ENCODE peak calls at places on chromosomes 12 and 14, in nine cellular contexts. M is H1, H is K562, F is stomach, A is transverse colon, G is A549, Y is tibial nerve, E is HepG2, K is ovary. Z is an unnamed sample.

GRCh38 chr14:59123975-59124374 is 64.5 kb upstream of the DAAM1 start:
- DNase-seq in M (no peak), H (no peak), F (no peak), A (no peak), G (peak), Y (no peak), E (no peak), K (no peak), Z (no peak)

GRCh38 chr14:54000341-54000811 is 43.8 kb upstream of the BMP4 start:
- DNase-seq in M (no peak), H (no peak), F (no peak), A (no peak), G (peak), Y (no peak), E (no peak), K (no peak), Z (no peak)

GRCh38 chr12:123085730-123086487 is 65.0 kb downstream of the PITPNM2 start:
- DNase-seq in M (no peak), H (no peak), F (peak), A (peak), G (peak), Y (no peak), E (peak), K (no peak), Z (peak)

GRCh38 chr12:19035552-19035951 is 94.0 kb upstream of the PLEKHA5 start:
- DNase-seq in M (no peak), H (no peak), F (no peak), A (no peak), G (no peak), Y (no peak), E (no peak), K (no peak), Z (no peak)

GRCh38 chr14:56581041-56581727 is 1.6 kb downstream of the TMEM260 start:
- DNase-seq in M (no peak), H (no peak), F (no peak), A (no peak), G (no peak), Y (no peak), E (no peak), K (no peak), Z (no peak)

GRCh38 chr14:103008768-103009342 is 48.5 kb downstream of the CDC42BPB start:
- DNase-seq in M (no peak), H (no peak), F (peak), A (no peak), G (no peak), Y (no peak), E (no peak), K (no peak), Z (no peak)

GRCh38 chr12:31728289-31728916 is 418 bp downstream of the AMN1 start:
- DNase-seq in M (peak), H (peak), F (peak), A (peak), G (peak), Y (no peak), E (no peak), K (peak), Z (peak)

GRCh38 chr12:85693093-85693665 is 143.0 kb downstream of the RASSF9 start:
- DNase-seq in M (no peak), H (no peak), F (no peak), A (no peak), G (no peak), Y (no peak), E (no peak), K (no peak), Z (no peak)

GRCh38 chr14:56137842-56138241 is 19.6 kb downstream of the PELI2 start:
- DNase-seq in M (peak), H (no peak), F (no peak), A (no peak), G (no peak), Y (no peak), E (no peak), K (no peak), Z (peak)

GRCh38 chr14:65222434-65222833 is 120.1 kb upstream of the MAX start:
- DNase-seq in M (peak), H (peak), F (peak), A (peak), G (peak), Y (no peak), E (no peak), K (peak), Z (no peak)

GRCh38 chr12:127881371-127882140 is 385.4 kb upstream of the TMEM132C start:
- DNase-seq in M (no peak), H (no peak), F (no peak), A (no peak), G (no peak), Y (no peak), E (no peak), K (no peak), Z (no peak)

GRCh38 chr12:27201169-27201568 is 42.9 kb upstream of the STK38L start:
- DNase-seq in M (no peak), H (no peak), F (no peak), A (no peak), G (no peak), Y (no peak), E (no peak), K (no peak), Z (no peak)
- TF ChIP-seq EP300 in M (no peak), H (no peak), F (no peak), A (no peak), G (no peak), Y (no peak), E (no peak), K (no peak), Z (no peak)

DNA sequence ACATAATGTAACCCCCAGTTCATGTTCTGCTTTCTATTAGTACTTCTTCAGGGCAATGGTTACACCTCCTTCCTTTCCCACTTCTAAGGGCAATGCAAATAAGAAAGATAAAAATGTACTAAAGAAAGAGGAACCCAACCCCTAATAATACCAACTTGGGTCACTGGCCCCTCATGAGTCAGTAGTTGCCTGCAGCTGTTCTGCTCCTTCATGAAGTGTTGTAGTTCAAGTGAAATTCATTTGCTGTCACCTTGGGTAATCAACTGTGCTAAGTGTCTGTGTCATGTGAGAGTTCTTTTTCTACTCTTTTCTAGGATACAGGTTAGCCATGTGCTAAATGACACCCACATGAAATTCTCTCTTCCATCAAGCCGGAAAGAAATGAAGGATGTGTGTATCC is 91.8 kb downstream of the PLXNC1 start:
- DNase-seq in M (no peak), H (no peak), F (no peak), A (peak), G (no peak), Y (no peak), E (no peak), K (no peak), Z (no peak)
- TF ChIP-seq POLR2A in M (no peak), H (no peak), F (no peak), A (no peak), G (no peak), Y (no peak), E (no peak), K (no peak), Z (no peak)

GRCh38 chr12:52380271-52380694 is 5.2 kb downstream of the KRT84 start:
- DNase-seq in M (peak), H (no peak), F (peak), A (peak), G (peak), Y (no peak), E (no peak), K (no peak), Z (peak)
- TF ChIP-seq CTCF in M (peak), H (peak), F (no peak), A (peak), G (peak), Y (peak), E (peak), K (no peak), Z (peak)

GRCh38 chr14:44979273-44979672 is 17.3 kb downstream of the TOGARAM1 start:
- DNase-seq in M (no peak), H (no peak), F (no peak), A (no peak), G (no peak), Y (no peak), E (no peak), K (no peak), Z (no peak)

GRCh38 chr14:44981198-44981597 is 19.2 kb downstream of the TOGARAM1 start:
- DNase-seq in M (no peak), H (no peak), F (no peak), A (no peak), G (no peak), Y (no peak), E (no peak), K (no peak), Z (no peak)

GRCh38 chr14:44982594-44982993 is 20.6 kb downstream of the TOGARAM1 start:
- DNase-seq in M (no peak), H (no peak), F (no peak), A (no peak), G (no peak), Y (no peak), E (no peak), K (no peak), Z (no peak)

DNA sequence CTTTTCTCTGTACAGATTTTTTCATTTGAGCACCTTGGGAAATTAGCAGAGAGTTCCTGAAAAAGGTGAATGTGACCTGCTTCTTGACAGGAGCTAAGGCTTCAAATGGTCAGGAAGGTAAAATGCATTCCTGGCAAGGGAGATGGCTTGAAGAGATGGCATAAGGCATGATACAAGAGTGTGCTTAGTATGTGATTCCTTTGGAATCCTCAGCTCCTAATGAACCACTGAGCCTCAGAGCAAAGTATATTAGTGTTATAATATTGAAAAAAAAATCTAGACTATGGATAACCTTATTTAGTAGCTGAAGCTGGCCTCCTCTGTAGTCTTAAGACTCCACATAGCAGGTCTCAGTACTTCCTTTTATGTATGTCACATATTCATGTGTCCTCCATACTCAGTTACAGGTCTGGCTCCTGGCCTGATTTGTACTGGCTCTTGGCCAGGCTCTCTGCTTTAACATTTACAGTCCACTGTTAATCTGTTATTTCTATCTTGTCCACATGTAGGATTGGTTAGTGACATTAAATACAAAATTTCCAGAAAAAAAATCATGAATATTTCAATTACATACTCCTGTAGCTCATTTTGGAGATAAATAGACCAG is 17.9 kb downstream of the TOGARAM1 start:
- DNase-seq in M (no peak), H (no peak), F (peak), A (no peak), G (no peak), Y (no peak), E (no peak), K (no peak), Z (no peak)
- TF ChIP-seq EP300 in M (no peak), H (no peak), F (no peak), A (no peak), G (no peak), Y (no peak), E (no peak), K (no peak), Z (no peak)

DNA sequence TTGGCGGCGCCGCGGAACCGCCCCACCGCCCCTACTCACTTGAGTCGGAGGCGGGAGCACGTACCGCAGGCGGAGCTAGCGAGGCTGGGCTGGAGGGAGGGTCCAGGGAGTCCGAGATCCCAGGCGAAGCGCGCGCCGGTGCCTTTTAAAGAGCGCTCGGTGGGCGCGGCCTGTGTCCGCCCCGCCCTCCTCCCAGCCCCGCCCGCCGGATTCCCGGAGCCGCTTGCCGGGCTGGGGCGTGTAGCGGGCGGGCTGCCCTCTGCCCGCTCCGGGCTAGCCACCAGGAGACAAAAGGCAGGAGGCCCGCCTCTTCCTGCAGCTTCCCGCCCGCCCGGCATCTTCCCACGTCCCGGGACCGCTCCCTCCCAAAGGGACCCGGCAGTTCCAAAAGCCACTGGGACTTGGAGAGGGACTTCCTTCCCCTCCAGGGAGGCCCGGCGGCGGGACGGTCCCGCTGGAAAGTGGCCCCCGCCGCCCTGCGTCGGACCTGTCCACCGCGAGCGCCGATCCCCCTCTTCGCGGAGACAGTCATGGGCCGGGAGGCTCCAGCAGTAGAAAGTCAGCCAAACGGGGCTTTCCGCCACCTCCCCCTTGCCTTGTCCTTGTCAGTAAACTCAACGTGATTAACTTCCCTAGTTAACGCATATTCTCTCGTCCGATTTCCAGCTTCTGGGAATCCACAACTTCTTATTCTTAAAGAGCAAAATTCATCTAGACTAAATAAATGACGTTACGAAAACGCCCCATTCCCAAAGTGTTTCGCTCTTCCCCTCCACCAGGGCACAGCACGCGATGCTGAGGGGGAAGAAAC is at the start of gene CSRP2:
- DNase-seq in M (peak), H (peak), F (peak), A (peak), G (peak), Y (peak), E (peak), K (peak), Z (peak)
- TF ChIP-seq POLR2A in M (peak), H (no peak), F (no peak), A (peak), G (peak), Y (peak), E (peak), K (peak), Z (peak)

GRCh38 chr14:90111895-90112534 is 50.2 kb downstream of the KCNK13 start:
- DNase-seq in M (no peak), H (no peak), F (no peak), A (no peak), G (peak), Y (no peak), E (peak), K (no peak), Z (no peak)

GRCh38 chr14:90107789-90108188 is 46.0 kb downstream of the KCNK13 start:
- DNase-seq in M (no peak), H (no peak), F (no peak), A (no peak), G (no peak), Y (no peak), E (no peak), K (no peak), Z (no peak)

GRCh38 chr14:90114554-90114953 is 52.8 kb downstream of the KCNK13 start:
- DNase-seq in M (no peak), H (no peak), F (no peak), A (no peak), G (peak), Y (no peak), E (peak), K (no peak), Z (no peak)

GRCh38 chr14:90105756-90106155 is 44.0 kb downstream of the KCNK13 start:
- DNase-seq in M (no peak), H (no peak), F (no peak), A (no peak), G (no peak), Y (no peak), E (peak), K (no peak), Z (no peak)

GRCh38 chr14:90109858-90110257 is 48.1 kb downstream of the KCNK13 start:
- DNase-seq in M (peak), H (no peak), F (no peak), A (no peak), G (peak), Y (no peak), E (peak), K (no peak), Z (no peak)
- TF ChIP-seq CTCF in M (peak), H (no peak), F (no peak), A (no peak), G (peak), Y (no peak), E (peak), K (no peak), Z (no peak)